ENCODE peak calls at places on chromosomes 13 and 19, in nine cellular contexts. W is stomach; Z is activated naive CD4-positive, alpha-beta T cell; A is EL; F is stimulated activated CD4-positive, alpha-beta T cell treated with anti-CD3 and anti-CD28 coated beads, TNF-alpha, amount 100 ng/mL, for 24 hours; R is lower leg skin; G is CD4-positive, alpha-beta T cell; P is foreskin melanocyte; D is uterus. V is an unnamed sample.

GRCh38 chr13:113762538-113762937 is 3.5 kb downstream of the TMEM255B start:
- DNase-seq in W (peak), Z (no peak), A (no peak), F (no peak), R (peak), G (no peak), P (no peak), D (no peak), V (no peak)

GRCh38 chr19:41479757-41480191 is 36.8 kb downstream of the ERICH4 start:
- DNase-seq in W (no peak), Z (no peak), A (no peak), F (no peak), R (no peak), G (no peak), P (no peak), D (no peak), V (peak)

GRCh38 chr13:26895081-26895807 is 134.7 kb upstream of the GPR12 start:
- DNase-seq in W (no peak), Z (no peak), A (peak), F (no peak), R (peak), G (no peak), P (no peak), D (no peak), V (no peak)

GRCh38 chr19:38172001-38172400 is 52.0 kb downstream of the DPF1 start:
- DNase-seq in W (no peak), Z (no peak), A (no peak), F (no peak), R (no peak), G (no peak), P (no peak), D (no peak), V (no peak)

GRCh38 chr13:112441779-112442310 is 65.7 kb downstream of the SPACA7 start:
- DNase-seq in W (no peak), Z (no peak), A (no peak), F (no peak), R (peak), G (no peak), P (no peak), D (no peak), V (no peak)

GRCh38 chr13:26813626-26814348 is 53.2 kb upstream of the GPR12 start:
- DNase-seq in W (no peak), Z (no peak), A (no peak), F (no peak), R (peak), G (no peak), P (no peak), D (no peak), V (no peak)

GRCh38 chr13:113144255-113144629 is 14.2 kb upstream of the PROZ start:
- DNase-seq in W (no peak), Z (no peak), A (no peak), F (no peak), R (no peak), G (no peak), P (no peak), D (no peak), V (no peak)

GRCh38 chr13:40352807-40353562 is 313.5 kb downstream of the FOXO1 start:
- DNase-seq in W (no peak), Z (no peak), A (no peak), F (no peak), R (no peak), G (no peak), P (no peak), D (peak), V (peak)

GRCh38 chr13:31334547-31334946 is 134.8 kb downstream of the B3GLCT start:
- DNase-seq in W (no peak), Z (no peak), A (no peak), F (no peak), R (no peak), G (no peak), P (no peak), D (no peak), V (no peak)

GRCh38 chr13:98284677-98285076 is 107.6 kb upstream of the RNF113B start:
- DNase-seq in W (no peak), Z (no peak), A (no peak), F (no peak), R (no peak), G (no peak), P (no peak), D (no peak), V (no peak)

GRCh38 chr13:110337287-110337686 is 30.2 kb downstream of the COL4A2 start:
- DNase-seq in W (no peak), Z (no peak), A (no peak), F (no peak), R (peak), G (no peak), P (no peak), D (no peak), V (no peak)

GRCh38 chr19:2059422-2060201 is 8.6 kb upstream of the MKNK2 start:
- DNase-seq in W (peak), Z (no peak), A (peak), F (no peak), R (peak), G (no peak), P (peak), D (peak), V (peak)

V was measured in LHCN-M2.